ENCODE peak calls at places on chromosomes 5 and 9, in eight cellular contexts. X is left lung; P is psoas muscle; S is adipocyte; Y is CD4-positive, alpha-beta memory T cell; L is CD8-positive, alpha-beta memory T cell; F is right lobe of liver; G is ovary. H is an unnamed sample. For H3K4me1, the result is how much of the 10 kb centered on the place peaks cover.

GRCh38 chr5:154375331-154376008 is 70.3 kb upstream of the SAP30L start:
- DNase-seq in X (no peak), P (no peak), S (peak), Y (no peak), L (no peak), F (no peak), G (no peak), H (no peak)

GRCh38 chr5:76688836-76689235 is 27.1 kb upstream of the F2R start:
- DNase-seq in X (no peak), P (no peak), S (no peak), Y (no peak), L (no peak), F (no peak), G (no peak), H (no peak)

GRCh38 chr5:10416868-10417267 is 24.8 kb upstream of the ROPN1L start:
- DNase-seq in X (no peak), P (no peak), S (no peak), Y (no peak), L (no peak), F (no peak), G (no peak), H (no peak)

GRCh38 chr5:137667341-137667740 is 68.5 kb downstream of the KLHL3 start:
- DNase-seq in X (no peak), P (no peak), S (no peak), Y (no peak), L (no peak), F (no peak), G (no peak), H (no peak)

GRCh38 chr5:123014689-123015088 is 21.8 kb downstream of the PPIC start:
- DNase-seq in X (no peak), P (no peak), S (no peak), Y (no peak), L (no peak), F (no peak), G (no peak), H (no peak)

GRCh38 chr9:105833271-105833975 is 139.1 kb downstream of the TMEM38B start:
- DNase-seq in X (no peak), P (no peak), S (no peak), Y (no peak), L (no peak), F (no peak), G (no peak), H (no peak)

GRCh38 chr9:112774006-112774996 is 23.7 kb downstream of the SNX30 start:
- DNase-seq in X (no peak), P (no peak), S (no peak), Y (no peak), L (no peak), F (no peak), G (no peak), H (no peak)

GRCh38 chr9:12916037-12916436 is 141.2 kb downstream of the LURAP1L start:
- DNase-seq in X (no peak), P (no peak), S (peak), Y (no peak), L (no peak), F (no peak), G (no peak), H (no peak)

GRCh38 chr5:112583166-112583565 is 154.5 kb upstream of the APC start:
- DNase-seq in X (no peak), P (no peak), S (no peak), Y (no peak), L (no peak), F (no peak), G (no peak), H (no peak)

GRCh38 chr5:170182461-170182860 is 50.3 kb upstream of the C5orf58 start:
- DNase-seq in X (no peak), P (no peak), S (no peak), Y (no peak), L (no peak), F (no peak), G (no peak), H (no peak)

GRCh38 chr9:316382-316965 is 101.8 kb downstream of the DOCK8 start:
- DNase-seq in X (no peak), P (no peak), S (no peak), Y (no peak), L (no peak), F (no peak), G (no peak), H (no peak)

GRCh38 chr5:115661156-115661555 is 35.3 kb upstream of the TMED7 start:
- DNase-seq in X (no peak), P (no peak), S (peak), Y (no peak), L (no peak), F (no peak), G (no peak), H (no peak)

GRCh38 chr9:35562895-35563746 is 41.9 kb upstream of the TESK1 start:
- DNase-seq in X (no peak), P (peak), S (no peak), Y (no peak), L (no peak), F (no peak), G (no peak), H (no peak)

GRCh38 chr5:60843693-60844428 is at the start of gene ELOVL7:
- DNase-seq in X (peak), P (peak), S (peak), Y (peak), L (no peak), F (peak), G (no peak), H (peak)

GRCh38 chr5:128254789-128255188 is 171.2 kb downstream of the SLC12A2 start:
- DNase-seq in X (no peak), P (no peak), S (peak), Y (no peak), L (no peak), F (no peak), G (no peak), H (no peak)

GRCh38 chr9:110029422-110029814 is 178.5 kb downstream of the C9orf152 start:
- DNase-seq in X (no peak), P (no peak), S (peak), Y (no peak), L (no peak), F (no peak), G (no peak), H (peak)

GRCh38 chr5:147989239-147989638 is 74.5 kb upstream of the SPINK5 start:
- DNase-seq in X (no peak), P (no peak), S (no peak), Y (no peak), L (no peak), F (no peak), G (no peak), H (no peak)

GRCh38 chr5:37121027-37121426 is 128.1 kb downstream of the CPLANE1 start:
- DNase-seq in X (no peak), P (no peak), S (no peak), Y (no peak), L (no peak), F (no peak), G (no peak), H (no peak)

GRCh38 chr5:130652178-130652577 is 512.9 kb downstream of the HINT1 start:
- DNase-seq in X (no peak), P (no peak), S (peak), Y (no peak), L (no peak), F (no peak), G (no peak), H (no peak)

GRCh38 chr5:16178745-16179372 is 732 bp downstream of the MARCHF11 start:
- DNase-seq in X (peak), P (peak), S (peak), Y (peak), L (no peak), F (peak), G (peak), H (peak)

GRCh38 chr5:16759147-16759800 is 142.5 kb upstream of the RETREG1 start:
- DNase-seq in X (no peak), P (no peak), S (no peak), Y (peak), L (no peak), F (no peak), G (no peak), H (no peak)

GRCh38 chr5:1423901-1424603 is 21.2 kb downstream of the SLC6A3 start:
- DNase-seq in X (no peak), P (peak), S (no peak), Y (no peak), L (peak), F (peak), G (no peak), H (no peak)

GRCh38 chr5:10063997-10064396 is 185.7 kb downstream of the ATPSCKMT start:
- DNase-seq in X (no peak), P (no peak), S (no peak), Y (no peak), L (no peak), F (no peak), G (no peak), H (no peak)

GRCh38 chr5:171757853-171758535 is 27.6 kb upstream of the SMIM23 start:
- DNase-seq in X (no peak), P (no peak), S (peak), Y (no peak), L (no peak), F (no peak), G (no peak), H (no peak)

GRCh38 chr5:93791520-93791972 is 50.1 kb upstream of the POU5F2 start:
- DNase-seq in X (no peak), P (no peak), S (no peak), Y (no peak), L (no peak), F (no peak), G (no peak), H (no peak)

GRCh38 chr9:133522073-133522910 is 2.5 kb downstream of the MYMK start:
- DNase-seq in X (no peak), P (peak), S (no peak), Y (no peak), L (no peak), F (no peak), G (no peak), H (no peak)

GRCh38 chr5:149175346-149176113 is 34.2 kb downstream of the ABLIM3 start:
- DNase-seq in X (no peak), P (peak), S (no peak), Y (no peak), L (no peak), F (no peak), G (peak), H (peak)

GRCh38 chr9:100641166-100641565 is 63.3 kb downstream of the CAVIN4 start:
- DNase-seq in X (no peak), P (no peak), S (no peak), Y (no peak), L (no peak), F (no peak), G (no peak), H (no peak)

GRCh38 chr5:154287136-154287535 is 96.6 kb downstream of the GALNT10 start:
- DNase-seq in X (peak), P (no peak), S (peak), Y (no peak), L (no peak), F (no peak), G (no peak), H (no peak)

DNA sequence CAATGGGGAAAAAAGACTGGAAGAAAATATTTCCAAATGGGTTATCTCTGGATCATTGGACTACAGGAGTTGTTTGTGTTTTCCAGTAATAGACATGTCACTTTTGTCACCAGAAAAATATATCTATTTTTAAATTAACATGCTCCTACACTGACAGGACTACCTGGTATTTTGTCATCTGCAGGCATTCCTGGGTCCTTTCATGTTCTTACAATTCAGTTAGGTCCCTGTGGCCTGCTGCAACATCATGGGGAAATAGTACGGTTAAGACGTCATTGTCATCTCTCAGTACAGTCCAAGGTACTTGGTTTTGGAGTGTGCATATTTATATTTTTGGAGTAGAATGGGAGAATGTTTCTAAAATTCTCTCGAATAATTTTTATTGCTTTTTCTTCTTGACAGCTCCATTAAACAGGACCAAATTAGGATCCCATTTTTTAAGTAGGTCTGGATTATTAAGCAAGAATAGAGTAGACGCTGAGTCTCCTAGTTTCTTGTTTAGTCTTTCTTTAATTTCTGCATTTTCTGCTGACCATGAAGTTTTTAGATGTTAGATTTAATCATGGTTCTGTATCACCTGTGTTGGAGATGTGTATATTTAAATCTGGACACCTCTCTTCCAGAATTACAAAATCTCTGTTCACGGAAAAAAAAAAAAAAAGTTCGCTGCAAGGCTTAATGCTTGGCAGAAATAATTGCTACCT is 46.9 kb downstream of the SLC22A5 start:
- DNase-seq in X (no peak), P (no peak), S (no peak), Y (no peak), L (no peak), F (no peak), G (no peak), H (no peak)
- H3K4me1 ChIP-seq in X (half or more), P (half or more), S (half or more), Y (half or more), L (half or more), F (half or more), G (under half), H (half or more)

GRCh38 chr9:127186799-127187198 is 64.4 kb upstream of the ANGPTL2 start:
- DNase-seq in X (no peak), P (no peak), S (no peak), Y (no peak), L (no peak), F (no peak), G (no peak), H (no peak)
- H3K4me1 ChIP-seq in X (under half), P (under half), S (under half), Y (under half), L (under half), F (under half), G (under half), H (under half)

GRCh38 chr9:95023217-95024003 is 294.1 kb downstream of the FANCC start:
- DNase-seq in X (peak), P (peak), S (peak), Y (no peak), L (no peak), F (no peak), G (no peak), H (peak)
- H3K4me1 ChIP-seq in X (under half), P (half or more), S (under half), Y (under half), L (under half), F (half or more), G (under half), H (half or more)

GRCh38 chr9:33762343-33762742 is 33.0 kb upstream of the PRSS3 start:
- DNase-seq in X (no peak), P (no peak), S (no peak), Y (no peak), L (no peak), F (no peak), G (no peak), H (no peak)

GRCh38 chr9:33765411-33765810 is 29.9 kb upstream of the PRSS3 start:
- DNase-seq in X (no peak), P (no peak), S (peak), Y (no peak), L (no peak), F (no peak), G (no peak), H (no peak)
- H3K4me1 ChIP-seq in X (under half), P (under half), S (under half), Y (under half), L (under half), F (under half), G (under half), H (under half)

GRCh38 chr5:117954341-117954740 is 1034.0 kb downstream of the DTWD2 start:
- DNase-seq in X (no peak), P (no peak), S (peak), Y (no peak), L (no peak), F (no peak), G (no peak), H (no peak)
- H3K4me1 ChIP-seq in X (under half), P (under half), S (under half), Y (under half), L (under half), F (under half), G (under half), H (under half)

GRCh38 chr5:80213467-80213866 is 42.4 kb downstream of the SERINC5 start:
- DNase-seq in X (no peak), P (no peak), S (no peak), Y (no peak), L (no peak), F (no peak), G (no peak), H (no peak)

GRCh38 chr5:80215523-80215922 is 40.3 kb downstream of the SERINC5 start:
- DNase-seq in X (no peak), P (no peak), S (no peak), Y (no peak), L (no peak), F (no peak), G (no peak), H (no peak)

GRCh38 chr5:80216753-80217596 is 38.9 kb downstream of the SERINC5 start:
- DNase-seq in X (peak), P (peak), S (no peak), Y (no peak), L (no peak), F (peak), G (no peak), H (peak)

GRCh38 chr5:80217667-80218066 is 38.2 kb downstream of the SERINC5 start:
- DNase-seq in X (no peak), P (no peak), S (no peak), Y (no peak), L (no peak), F (no peak), G (no peak), H (no peak)

DNA sequence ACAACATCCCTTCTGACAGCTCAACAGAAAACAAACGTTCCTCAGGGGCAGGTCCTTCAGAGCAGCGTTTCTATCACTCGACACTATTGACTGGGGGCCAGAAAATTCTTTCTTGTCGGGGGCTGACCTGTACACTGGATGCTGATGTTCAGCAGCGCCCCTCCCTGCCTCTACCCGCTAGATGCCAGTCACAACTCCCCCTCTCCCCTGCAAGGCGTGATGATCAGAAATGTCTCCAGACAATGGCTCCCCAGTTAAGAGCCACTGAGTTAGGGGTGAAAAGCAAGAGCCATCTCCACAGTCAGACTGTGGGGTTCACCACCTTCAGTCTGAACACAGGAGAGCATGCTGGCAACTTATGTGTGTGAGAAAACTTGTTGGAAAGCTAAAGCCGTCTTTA is 39.8 kb downstream of the SERINC5 start:
- DNase-seq in X (no peak), P (no peak), S (no peak), Y (no peak), L (no peak), F (no peak), G (no peak), H (no peak)
- H3K4me1 ChIP-seq in X (under half), P (under half), S (under half), Y (half or more), L (half or more), F (half or more), G (under half), H (under half)

DNA sequence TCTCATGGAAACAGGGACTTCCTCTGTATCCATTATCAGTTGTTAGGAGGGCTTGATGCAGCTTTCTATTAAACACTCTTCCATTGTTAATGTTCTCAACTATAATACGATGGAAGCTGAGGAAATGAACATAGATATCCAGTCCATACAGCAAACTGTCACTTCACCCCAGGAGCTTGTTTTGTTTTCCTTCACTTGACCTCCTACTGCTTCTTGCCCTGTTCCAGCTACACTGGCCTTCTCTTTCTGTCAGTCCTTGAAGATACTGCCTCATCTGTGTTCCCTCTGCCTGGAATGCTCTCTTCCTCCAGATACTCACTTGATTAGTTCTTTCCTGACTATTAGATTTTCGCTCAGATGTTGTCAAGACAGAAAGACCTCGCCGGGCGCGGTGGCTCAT is 17.1 kb downstream of the CTNNA1 start:
- DNase-seq in X (no peak), P (no peak), S (no peak), Y (no peak), L (no peak), F (no peak), G (no peak), H (no peak)
- H3K4me1 ChIP-seq in X (under half), P (under half), S (under half), Y (under half), L (under half), F (under half), G (under half), H (under half)

GRCh38 chr9:73154271-73154670 is 2.6 kb downstream of the ANXA1 start:
- DNase-seq in X (no peak), P (no peak), S (no peak), Y (peak), L (no peak), F (no peak), G (no peak), H (no peak)

GRCh38 chr9:73153793-73154227 is 2.1 kb downstream of the ANXA1 start:
- DNase-seq in X (no peak), P (no peak), S (no peak), Y (peak), L (no peak), F (no peak), G (no peak), H (no peak)

GRCh38 chr9:73151653-73152382 is at the start of gene ANXA1:
- DNase-seq in X (no peak), P (no peak), S (peak), Y (peak), L (peak), F (no peak), G (no peak), H (no peak)

GRCh38 chr9:73152953-73153352 is 1.3 kb downstream of the ANXA1 start:
- DNase-seq in X (no peak), P (no peak), S (peak), Y (peak), L (peak), F (no peak), G (no peak), H (no peak)

GRCh38 chr9:73152445-73152844 is 780 bp downstream of the ANXA1 start:
- DNase-seq in X (no peak), P (no peak), S (peak), Y (peak), L (no peak), F (no peak), G (no peak), H (no peak)
- H3K4me1 ChIP-seq in X (under half), P (under half), S (half or more), Y (half or more), L (half or more), F (under half), G (under half), H (under half)

H was measured in adrenal gland.